ENCODE peak calls at places on chromosomes 3 and 15, in six cellular contexts. M is stimulated activated CD4-positive, alpha-beta T cell treated with anti-CD3 and anti-CD28 coated beads, Interleukin-15, amount 100 ng/mL, for 1 hour; R is WTC11; I is nephron progenitor cell; O is HTR-8/SVneo; H is HuH-7. N is an unnamed sample.

GRCh38 chr15:36734366-36734765 is 154.9 kb downstream of the CDIN1 start:
- DNase-seq in M (no peak), R (no peak), I (no peak), O (no peak), H (no peak), N (no peak)

GRCh38 chr3:72572489-72573007 is 275.7 kb downstream of the SHQ1 start:
- DNase-seq in M (no peak), R (no peak), I (no peak), O (no peak), H (no peak), N (no peak)

GRCh38 chr15:52856286-52856685 is 66.2 kb upstream of the ONECUT1 start:
- DNase-seq in M (no peak), R (no peak), I (no peak), O (no peak), H (no peak), N (no peak)

GRCh38 chr3:4314688-4315087 is 11.5 kb downstream of the SETMAR start:
- DNase-seq in M (no peak), R (no peak), I (no peak), O (no peak), H (no peak), N (no peak)

GRCh38 chr15:35078221-35078915 is 6.7 kb downstream of the NANOGP8 start:
- DNase-seq in M (no peak), R (peak; percentile 42), I (peak; percentile 48), O (peak; percentile 66), H (peak; percentile 67), N (peak; percentile 50)

GRCh38 chr15:99454941-99455795 is 110.6 kb upstream of the MEF2A start:
- DNase-seq in M (no peak), R (no peak), I (no peak), O (peak; percentile 90), H (no peak), N (no peak)

GRCh38 chr3:126039870-126040269 is 44.1 kb downstream of the SLC41A3 start:
- DNase-seq in M (no peak), R (no peak), I (no peak), O (no peak), H (no peak), N (no peak)

GRCh38 chr15:75455982-75456531 is 4.6 kb upstream of the SIN3A start:
- DNase-seq in M (no peak), R (no peak), I (no peak), O (peak; percentile 51), H (peak; percentile 64), N (peak; percentile 57)

GRCh38 chr3:141542202-141542959 is 55.6 kb downstream of the RASA2 start:
- DNase-seq in M (no peak), R (no peak), I (no peak), O (no peak), H (no peak), N (no peak)